ENCODE peak calls at places on chromosomes 4 and X, in five cellular contexts. M is fibroblast of mammary gland, Y is T follicular helper cell, R is H4, S is B cell. U is an unnamed sample.

GRCh38 chr4:76987153-76987562 is 37.6 kb downstream of the SEPTIN11 start:
- DNase-seq in R (peak), S (no peak), M (peak), Y (no peak), U (no peak)

GRCh38 chr4:173301518-173302201 is 32.5 kb downstream of the HMGB2 start:
- DNase-seq in R (peak), M (peak), Y (no peak), S (no peak), U (peak)

GRCh38 chr4:184826315-184827266 is 823 bp upstream of the ACSL1 start:
- DNase-seq in Y (peak), S (peak), R (no peak), M (no peak), U (no peak)

GRCh38 chrX:65609237-65609636 is 58.2 kb upstream of the MSN start:
- DNase-seq in Y (no peak), M (no peak), S (no peak), R (no peak), U (no peak)

GRCh38 chr4:16914208-16914607 is 15.8 kb upstream of the LDB2 start:
- DNase-seq in S (no peak), R (no peak), Y (no peak), M (peak), U (peak)

GRCh38 chr4:150310159-150310895 is 232.1 kb downstream of the DCLK2 start:
- DNase-seq in S (no peak), R (no peak), M (peak), Y (no peak), U (peak)

GRCh38 chrX:68307767-68308166 is 125.5 kb downstream of the OPHN1 start:
- DNase-seq in Y (no peak), M (peak), S (no peak), R (peak), U (peak)

GRCh38 chr4:21136231-21136630 is 436.0 kb downstream of the PACRGL start:
- DNase-seq in R (no peak), S (no peak), Y (no peak), M (no peak), U (no peak)

GRCh38 chr4:54840430-54840829 is 182.7 kb downstream of the KIT start:
- DNase-seq in M (no peak), Y (no peak), S (no peak), R (no peak), U (no peak)

GRCh38 chr4:122930877-122931276 is 8.5 kb upstream of the NUDT6 start:
- DNase-seq in R (no peak), M (peak), S (no peak), Y (no peak), U (peak)

GRCh38 chrX:49877397-49878101 is 1.7 kb upstream of the USP27X start:
- DNase-seq in S (no peak), Y (no peak), M (no peak), R (no peak), U (no peak)

GRCh38 chr4:88743696-88744095 is 46.1 kb upstream of the NAP1L5 start:
- DNase-seq in S (no peak), M (peak), Y (no peak), R (no peak), U (no peak)

GRCh38 chr4:128600410-128600809 is 209.1 kb upstream of the JADE1 start:
- DNase-seq in M (peak), Y (no peak), R (no peak), S (no peak), U (peak)

GRCh38 chr4:20251796-20252655 is at the start of gene SLIT2:
- DNase-seq in S (peak), Y (no peak), M (peak), R (peak), U (peak)

GRCh38 chr4:4418676-4419370 is 31.9 kb downstream of the NSG1 start:
- DNase-seq in M (no peak), Y (no peak), R (no peak), S (no peak), U (no peak)

GRCh38 chr4:123555500-123556273 is 159.1 kb downstream of the SPRY1 start:
- DNase-seq in S (no peak), R (peak), Y (no peak), M (peak), U (peak)

GRCh38 chrX:23783569-23784486 is 855 bp downstream of the SAT1 start:
- DNase-seq in M (peak), R (no peak), Y (no peak), S (no peak), U (no peak)

GRCh38 chr4:53767503-53767902 is 176.2 kb upstream of the LNX1 start:
- DNase-seq in S (no peak), R (no peak), M (peak), Y (no peak), U (no peak)

GRCh38 chr4:8549352-8549931 is 30.8 kb upstream of the GPR78 start:
- DNase-seq in Y (no peak), S (no peak), M (no peak), R (no peak), U (no peak)

GRCh38 chr4:1752284-1753041 is 31.1 kb downstream of the TACC3 start:
- DNase-seq in R (no peak), M (peak), S (no peak), Y (no peak), U (peak)

GRCh38 chrX:107014927-107015326 is 14.9 kb upstream of the MORC4 start:
- DNase-seq in M (peak), S (no peak), Y (no peak), R (no peak), U (peak)

GRCh38 chr4:55736605-55737183 is 82.9 kb upstream of the EXOC1L start:
- DNase-seq in M (peak), S (no peak), Y (no peak), R (no peak), U (peak)

GRCh38 chr4:186628058-186628711 is 72.8 kb upstream of the MTNR1A start:
- DNase-seq in Y (no peak), M (no peak), S (no peak), R (no peak), U (peak)

GRCh38 chrX:27599928-27600327 is 9.8 kb downstream of the DCAF8L2 start:
- DNase-seq in M (peak), S (no peak), Y (no peak), R (peak), U (peak)

GRCh38 chr4:128590773-128591172 is 218.7 kb upstream of the JADE1 start:
- DNase-seq in R (no peak), M (no peak), S (no peak), Y (no peak), U (no peak)

GRCh38 chr4:166724369-166724768 is 509.9 kb downstream of the SPOCK3 start:
- DNase-seq in S (no peak), M (no peak), R (no peak), Y (no peak), U (peak)

GRCh38 chrX:110286126-110286525 is 31.8 kb downstream of the AMMECR1 start:
- DNase-seq in Y (no peak), M (peak), R (peak), S (no peak), U (peak)

GRCh38 chr4:154807042-154807630 is 26.1 kb downstream of the RBM46 start:
- DNase-seq in M (peak), R (peak), Y (no peak), S (no peak), U (peak)

GRCh38 chr4:136829298-136829697 is 703.0 kb downstream of the PCDH18 start:
- DNase-seq in R (no peak), S (no peak), M (no peak), Y (no peak), U (no peak)

GRCh38 chr4:78876568-78877320 is 62.5 kb downstream of the PAQR3 start:
- DNase-seq in R (no peak), Y (no peak), S (no peak), M (peak), U (peak)

GRCh38 chrX:119226431-119226830 is 9.7 kb upstream of the PGRMC1 start:
- DNase-seq in S (no peak), M (no peak), Y (no peak), R (no peak), U (no peak)

GRCh38 chr4:101086801-101087586 is 260.3 kb downstream of the PPP3CA start:
- DNase-seq in S (no peak), M (no peak), Y (no peak), R (no peak), U (no peak)

GRCh38 chrX:143934542-143934941 is 50.7 kb downstream of the UBE2NL start:
- DNase-seq in R (peak), Y (no peak), S (no peak), M (no peak), U (no peak)

GRCh38 chr4:159946983-159947645 is 844.2 kb downstream of the RAPGEF2 start:
- DNase-seq in R (peak), M (peak), S (no peak), Y (no peak), U (peak)

GRCh38 chr4:153471691-153472080 is 5.5 kb downstream of the TMEM131L start:
- DNase-seq in R (no peak), S (peak), M (no peak), Y (peak), U (peak)

U was measured in epithelial cell of esophagus.